ENCODE peak calls at places on chromosomes 1 and 21, in ten cellular contexts. B is naive thymus-derived CD4-positive, alpha-beta T cell; K is ovary; M is skeletal muscle cell; Z is lung; W is tibial artery; T is HFF-Myc; Q is brain microvascular endothelial cell; C is neuronal stem cell; I is left ventricle myocardium inferior. O is an unnamed sample.
A peak's percentile ranks its signal among the peaks of the same experiment; 100 is the strongest.

GRCh38 chr21:22250355-22250754 is 1252.1 kb downstream of the NCAM2 start:
- DNase-seq in B (no peak), K (no peak), M (no peak), Z (no peak), W (no peak), T (no peak), Q (no peak), C (no peak), I (no peak), O (no peak)

GRCh38 chr1:109771712-109772657 is 8.3 kb upstream of the EPS8L3 start:
- DNase-seq in B (peak; percentile 3), K (no peak), M (no peak), Z (no peak), W (peak; percentile 50), T (no peak), Q (no peak), C (no peak), I (peak; percentile 10), O (peak; percentile 18)

GRCh38 chr1:244962140-244962539 is 97.8 kb upstream of the HNRNPU start:
- DNase-seq in B (no peak), K (no peak), M (no peak), Z (no peak), W (no peak), T (no peak), Q (no peak), C (no peak), I (no peak), O (no peak)

GRCh38 chr21:25929859-25930520 is 195.2 kb downstream of the GABPA start:
- DNase-seq in B (no peak), K (no peak), M (peak; percentile 30), Z (no peak), W (no peak), T (no peak), Q (peak; percentile 56), C (no peak), I (no peak), O (no peak)

GRCh38 chr1:246170574-246171261 is 336.4 kb downstream of the SMYD3 start:
- DNase-seq in B (no peak), K (no peak), M (no peak), Z (no peak), W (no peak), T (no peak), Q (no peak), C (no peak), I (no peak), O (no peak)

GRCh38 chr1:227855687-227856086 is 40.2 kb downstream of the PRSS38 start:
- DNase-seq in B (no peak), K (no peak), M (no peak), Z (no peak), W (no peak), T (no peak), Q (no peak), C (no peak), I (no peak), O (no peak)

GRCh38 chr1:160169553-160170399 is 18.4 kb downstream of the ATP1A4 start:
- DNase-seq in B (no peak), K (no peak), M (no peak), Z (no peak), W (no peak), T (no peak), Q (no peak), C (peak; percentile 67), I (no peak), O (no peak)

GRCh38 chr1:10753279-10753678 is 43.2 kb downstream of the CASZ1 start:
- DNase-seq in B (no peak), K (no peak), M (no peak), Z (no peak), W (no peak), T (no peak), Q (no peak), C (no peak), I (no peak), O (no peak)

GRCh38 chr1:109501644-109502367 is 7.7 kb downstream of the AMIGO1 start:
- DNase-seq in B (no peak), K (no peak), M (no peak), Z (no peak), W (no peak), T (no peak), Q (no peak), C (no peak), I (no peak), O (no peak)

GRCh38 chr1:29258974-29259801 is 22.9 kb downstream of the PTPRU start:
- DNase-seq in B (no peak), K (peak; percentile 47), M (no peak), Z (no peak), W (peak; percentile 63), T (no peak), Q (no peak), C (no peak), I (no peak), O (peak; percentile 44)

GRCh38 chr1:29259802-29260441 is 23.6 kb downstream of the PTPRU start:
- DNase-seq in B (no peak), K (peak; percentile 64), M (no peak), Z (no peak), W (peak; percentile 69), T (no peak), Q (no peak), C (no peak), I (peak; percentile 67), O (no peak)

GRCh38 chr1:29256979-29257804 is 20.9 kb downstream of the PTPRU start:
- DNase-seq in B (no peak), K (peak; percentile 63), M (peak; percentile 52), Z (no peak), W (peak; percentile 60), T (no peak), Q (peak; percentile 53), C (no peak), I (no peak), O (no peak)

GRCh38 chr1:29258189-29258973 is 22.1 kb downstream of the PTPRU start:
- DNase-seq in B (no peak), K (no peak), M (no peak), Z (no peak), W (peak; percentile 51), T (no peak), Q (no peak), C (no peak), I (no peak), O (no peak)

DNA sequence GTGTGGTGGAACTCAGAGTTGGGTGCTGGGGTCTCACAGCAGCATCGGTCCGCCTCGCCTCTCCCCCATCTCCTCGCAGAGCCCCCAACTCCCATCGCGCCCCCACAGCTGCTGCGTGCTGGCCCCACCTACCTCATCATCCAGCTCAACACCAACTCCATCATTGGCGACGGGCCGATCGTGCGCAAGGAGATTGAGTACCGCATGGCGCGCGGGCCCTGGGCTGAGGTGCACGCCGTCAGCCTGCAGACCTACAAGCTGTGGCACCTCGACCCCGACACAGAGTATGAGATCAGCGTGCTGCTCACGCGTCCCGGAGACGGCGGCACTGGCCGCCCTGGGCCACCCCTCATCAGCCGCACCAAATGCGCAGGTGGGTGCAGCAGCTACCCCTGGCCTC is 24.2 kb downstream of the PTPRU start:
- DNase-seq in B (no peak), K (no peak), M (no peak), Z (no peak), W (peak; percentile 59), T (no peak), Q (no peak), C (no peak), I (no peak), O (no peak)
- H3K4me3 ChIP-seq in B (no peak overlapping the region), K (no peak overlapping the region), M (peak overlapping the region; percentile 47), Z (no peak overlapping the region), W (no peak overlapping the region), T (no peak overlapping the region), Q (peak overlapping the region; percentile 51), C (no peak overlapping the region), I (peak overlapping the region; percentile 68), O (no peak overlapping the region)

DNA sequence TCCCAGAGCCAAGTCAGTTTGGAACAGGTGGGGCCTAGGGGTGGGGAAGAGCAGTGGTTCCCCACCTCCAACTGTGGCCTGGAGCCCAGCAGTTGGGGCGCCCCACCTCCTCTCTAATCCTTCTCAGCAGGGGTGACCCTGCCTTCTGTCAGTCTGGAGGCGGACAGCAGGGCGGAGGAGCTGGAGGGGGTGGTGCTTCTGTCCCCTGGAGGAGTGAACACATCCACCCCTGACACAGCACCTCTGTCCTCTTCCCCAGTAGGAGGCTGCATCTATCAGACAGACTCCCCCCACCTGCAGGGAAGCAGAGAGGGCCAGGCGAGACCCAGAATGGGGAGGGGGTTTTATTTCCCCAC is 73.8 kb downstream of the MRPL37 start:
- DNase-seq in B (no peak), K (peak; percentile 82), M (no peak), Z (no peak), W (no peak), T (no peak), Q (no peak), C (no peak), I (peak; percentile 40), O (no peak)
- H3K4me3 ChIP-seq in B (no peak overlapping the region), K (peak overlapping the region; percentile 3), M (no peak overlapping the region), Z (no peak overlapping the region), W (no peak overlapping the region), T (no peak overlapping the region), Q (no peak overlapping the region), C (peak overlapping the region; percentile 7), I (peak overlapping the region; percentile 22), O (no peak overlapping the region)

GRCh38 chr21:41316200-41316599 is 401 bp upstream of the FAM3B start:
- DNase-seq in B (no peak), K (no peak), M (no peak), Z (no peak), W (no peak), T (no peak), Q (no peak), C (no peak), I (no peak), O (no peak)
- H3K4me3 ChIP-seq in B (no peak overlapping the region), K (no peak overlapping the region), M (no peak overlapping the region), Z (peak overlapping the region; percentile 3), W (peak overlapping the region; percentile 30), T (no peak overlapping the region), Q (no peak overlapping the region), C (no peak overlapping the region), I (peak overlapping the region; percentile 55), O (no peak overlapping the region)

DNA sequence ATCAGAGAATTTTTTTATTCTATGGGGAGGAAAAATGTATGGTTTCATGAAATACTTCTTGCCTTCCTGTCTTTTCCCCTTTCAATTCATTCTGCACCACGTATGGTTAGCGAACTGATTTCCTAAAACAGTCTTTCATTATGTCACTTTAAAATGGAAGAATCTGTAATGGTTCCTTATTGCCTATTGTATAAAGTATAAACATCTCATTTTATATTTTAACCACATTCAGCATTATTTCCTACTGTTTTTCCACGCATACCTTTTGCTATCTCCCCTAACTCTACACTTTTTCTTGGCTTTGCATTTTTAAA is 232.3 kb upstream of the B3GALT2 start:
- DNase-seq in B (no peak), K (no peak), M (no peak), Z (no peak), W (no peak), T (no peak), Q (no peak), C (no peak), I (no peak), O (no peak)
- H3K4me3 ChIP-seq in B (peak overlapping the region; percentile 45), K (peak overlapping the region; percentile 28), M (peak overlapping the region; percentile 25), Z (no peak overlapping the region), W (peak overlapping the region; percentile 37), T (no peak overlapping the region), Q (peak overlapping the region; percentile 3), C (no peak overlapping the region), I (peak overlapping the region; percentile 58), O (no peak overlapping the region)

O was measured in Jurkat, Clone E6-1.